ENCODE peak calls at places on chromosomes 2 and 18, in eight cellular contexts. One of them, this sample, is unnamed.

GRCh38 chr2:143429932-143430331 is 300.7 kb downstream of the ARHGAP15 start:
- DNase-seq in kidney epithelial cell: no peak
- DNase-seq in GM06990: no peak
- DNase-seq in lower lobe of right lung: no peak
- DNase-seq in endodermal cell: no peak
- DNase-seq in breast epithelium: no peak
- DNase-seq in pancreas: no peak
- DNase-seq in heart right ventricle: no peak
- DNase-seq in this sample: no peak

GRCh38 chr2:75558786-75559428 is 1.8 kb downstream of the EVA1A start:
- DNase-seq in kidney epithelial cell: no peak
- DNase-seq in GM06990: no peak
- DNase-seq in lower lobe of right lung: no peak
- DNase-seq in endodermal cell: no peak
- DNase-seq in breast epithelium: no peak
- DNase-seq in pancreas: no peak
- DNase-seq in heart right ventricle: no peak
- DNase-seq in this sample: no peak

GRCh38 chr2:68594674-68595492 is 48.5 kb upstream of the PROKR1 start:
- DNase-seq in kidney epithelial cell: no peak
- DNase-seq in GM06990: peak; percentile 6
- DNase-seq in lower lobe of right lung: peak; percentile 49
- DNase-seq in endodermal cell: peak; percentile 82
- DNase-seq in breast epithelium: no peak
- DNase-seq in pancreas: no peak
- DNase-seq in heart right ventricle: peak; percentile 17
- DNase-seq in this sample: peak; percentile 48

GRCh38 chr18:13809521-13810252 is 14.3 kb upstream of the MC5R start:
- DNase-seq in kidney epithelial cell: no peak
- DNase-seq in GM06990: no peak
- DNase-seq in lower lobe of right lung: no peak
- DNase-seq in endodermal cell: peak; percentile 72
- DNase-seq in breast epithelium: no peak
- DNase-seq in pancreas: no peak
- DNase-seq in heart right ventricle: no peak
- DNase-seq in this sample: no peak

GRCh38 chr2:144390424-144391020 is 129.4 kb downstream of the ZEB2 start:
- DNase-seq in kidney epithelial cell: no peak
- DNase-seq in GM06990: no peak
- DNase-seq in lower lobe of right lung: no peak
- DNase-seq in endodermal cell: no peak
- DNase-seq in breast epithelium: no peak
- DNase-seq in pancreas: no peak
- DNase-seq in heart right ventricle: no peak
- DNase-seq in this sample: no peak

GRCh38 chr2:159045545-159046454 is 77.4 kb downstream of the TANC1 start:
- DNase-seq in kidney epithelial cell: no peak
- DNase-seq in GM06990: no peak
- DNase-seq in lower lobe of right lung: no peak
- DNase-seq in endodermal cell: no peak
- DNase-seq in breast epithelium: no peak
- DNase-seq in pancreas: no peak
- DNase-seq in heart right ventricle: no peak
- DNase-seq in this sample: no peak

GRCh38 chr2:24049485-24050021 is at the start of gene FKBP1B:
- DNase-seq in kidney epithelial cell: peak; percentile 21
- DNase-seq in GM06990: peak; percentile 78
- DNase-seq in lower lobe of right lung: peak; percentile 71
- DNase-seq in endodermal cell: peak; percentile 94
- DNase-seq in breast epithelium: no peak
- DNase-seq in pancreas: peak; percentile 79
- DNase-seq in heart right ventricle: peak; percentile 66
- DNase-seq in this sample: peak; percentile 92

GRCh38 chr18:62857278-62857976 is 142.1 kb downstream of the PHLPP1 start:
- DNase-seq in kidney epithelial cell: no peak
- DNase-seq in GM06990: no peak
- DNase-seq in lower lobe of right lung: no peak
- DNase-seq in endodermal cell: no peak
- DNase-seq in breast epithelium: no peak
- DNase-seq in pancreas: no peak
- DNase-seq in heart right ventricle: no peak
- DNase-seq in this sample: no peak

GRCh38 chr2:238425505-238425978 is 1.2 kb upstream of the ASB1 start:
- DNase-seq in kidney epithelial cell: no peak
- DNase-seq in GM06990: no peak
- DNase-seq in lower lobe of right lung: no peak
- DNase-seq in endodermal cell: peak; percentile 60
- DNase-seq in breast epithelium: no peak
- DNase-seq in pancreas: no peak
- DNase-seq in heart right ventricle: no peak
- DNase-seq in this sample: no peak

GRCh38 chr18:76161983-76162382 is 333.1 kb downstream of the ZNF516 start:
- DNase-seq in kidney epithelial cell: no peak
- DNase-seq in GM06990: no peak
- DNase-seq in lower lobe of right lung: no peak
- DNase-seq in endodermal cell: no peak
- DNase-seq in breast epithelium: no peak
- DNase-seq in pancreas: no peak
- DNase-seq in heart right ventricle: no peak
- DNase-seq in this sample: no peak

GRCh38 chr2:190467575-190468083 is 59.5 kb downstream of the MFSD6 start:
- DNase-seq in kidney epithelial cell: no peak
- DNase-seq in GM06990: no peak
- DNase-seq in lower lobe of right lung: no peak
- DNase-seq in endodermal cell: no peak
- DNase-seq in breast epithelium: no peak
- DNase-seq in pancreas: no peak
- DNase-seq in heart right ventricle: no peak
- DNase-seq in this sample: peak; percentile 30

GRCh38 chr2:24659862-24660261 is 133.3 kb downstream of the PTRHD1 start:
- DNase-seq in kidney epithelial cell: no peak
- DNase-seq in GM06990: no peak
- DNase-seq in lower lobe of right lung: no peak
- DNase-seq in endodermal cell: no peak
- DNase-seq in breast epithelium: no peak
- DNase-seq in pancreas: no peak
- DNase-seq in heart right ventricle: no peak
- DNase-seq in this sample: peak; percentile 16

GRCh38 chr2:5969301-5969700 is 277.1 kb downstream of the SOX11 start:
- DNase-seq in kidney epithelial cell: no peak
- DNase-seq in GM06990: no peak
- DNase-seq in lower lobe of right lung: no peak
- DNase-seq in endodermal cell: no peak
- DNase-seq in breast epithelium: no peak
- DNase-seq in pancreas: no peak
- DNase-seq in heart right ventricle: no peak
- DNase-seq in this sample: no peak

GRCh38 chr2:104870249-104870816 is 16.4 kb downstream of the POU3F3 start:
- DNase-seq in kidney epithelial cell: no peak
- DNase-seq in GM06990: no peak
- DNase-seq in lower lobe of right lung: no peak
- DNase-seq in endodermal cell: no peak
- DNase-seq in breast epithelium: no peak
- DNase-seq in pancreas: no peak
- DNase-seq in heart right ventricle: no peak
- DNase-seq in this sample: no peak
- H3K27me3 ChIP-seq in kidney epithelial cell: peaks cover 35% of the 10 kb centered on the region
- H3K27me3 ChIP-seq in GM06990: peaks cover 7% of the 10 kb centered on the region
- H3K27me3 ChIP-seq in lower lobe of right lung: peaks cover 93% of the 10 kb centered on the region
- H3K27me3 ChIP-seq in endodermal cell: peaks cover 100% of the 10 kb centered on the region
- H3K27me3 ChIP-seq in breast epithelium: peaks cover 77% of the 10 kb centered on the region
- H3K27me3 ChIP-seq in pancreas: no peaks in the 10 kb centered on the region
- H3K27me3 ChIP-seq in heart right ventricle: peaks cover 95% of the 10 kb centered on the region
- H3K27me3 ChIP-seq in this sample: peaks cover 100% of the 10 kb centered on the region

DNA sequence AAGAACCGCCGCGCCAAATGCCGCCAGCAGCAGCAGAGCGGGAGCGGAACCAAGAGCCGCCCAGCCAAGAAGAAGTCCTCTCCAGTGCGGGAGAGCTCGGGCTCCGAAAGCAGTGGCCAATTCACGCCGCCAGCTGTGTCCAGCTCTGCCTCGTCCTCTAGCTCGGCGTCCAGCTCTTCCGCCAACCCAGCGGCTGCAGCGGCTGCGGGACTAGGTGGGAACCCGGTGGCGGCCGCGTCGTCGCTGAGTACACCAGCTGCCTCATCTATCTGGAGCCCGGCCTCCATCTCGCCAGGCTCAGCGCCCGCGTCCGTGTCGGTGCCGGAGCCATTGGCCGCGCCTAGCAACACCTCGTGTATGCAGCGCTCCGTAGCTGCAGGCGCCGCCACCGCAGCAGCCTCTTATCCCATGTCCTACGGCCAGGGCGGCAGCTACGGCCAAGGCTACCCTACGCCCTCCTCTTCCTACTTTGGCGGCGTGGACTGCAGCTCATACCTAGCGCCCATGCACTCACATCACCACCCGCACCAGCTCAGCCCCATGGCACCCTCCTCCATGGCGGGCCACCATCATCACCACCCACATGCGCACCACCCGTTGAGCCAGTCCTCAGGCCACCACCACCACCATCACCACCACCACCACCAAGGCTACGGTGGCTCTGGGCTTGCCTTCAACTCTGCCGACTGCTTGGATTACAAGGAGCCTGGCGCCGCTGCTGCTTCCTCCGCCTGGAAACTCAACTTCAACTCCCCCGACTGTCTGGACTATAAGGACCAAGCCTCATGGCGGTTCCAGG is 5.1 kb downstream of the OTX1 start:
- DNase-seq in kidney epithelial cell: no peak
- DNase-seq in GM06990: peak; percentile 31
- DNase-seq in lower lobe of right lung: no peak
- DNase-seq in endodermal cell: peak; percentile 77
- DNase-seq in breast epithelium: no peak
- DNase-seq in pancreas: peak; percentile 65
- DNase-seq in heart right ventricle: no peak
- DNase-seq in this sample: peak; percentile 67
- H3K27me3 ChIP-seq in kidney epithelial cell: peaks cover 92% of the 10 kb centered on the region
- H3K27me3 ChIP-seq in GM06990: peaks cover 2% of the 10 kb centered on the region
- H3K27me3 ChIP-seq in lower lobe of right lung: peaks cover 100% of the 10 kb centered on the region
- H3K27me3 ChIP-seq in endodermal cell: peaks cover 99% of the 10 kb centered on the region
- H3K27me3 ChIP-seq in breast epithelium: peaks cover 90% of the 10 kb centered on the region
- H3K27me3 ChIP-seq in pancreas: peaks cover 3% of the 10 kb centered on the region
- H3K27me3 ChIP-seq in heart right ventricle: peaks cover 100% of the 10 kb centered on the region
- H3K27me3 ChIP-seq in this sample: peaks cover 90% of the 10 kb centered on the region

GRCh38 chr2:203533696-203534471 is 1.2 kb downstream of the RAPH1 start:
- DNase-seq in kidney epithelial cell: no peak
- DNase-seq in GM06990: no peak
- DNase-seq in lower lobe of right lung: no peak
- DNase-seq in endodermal cell: peak; percentile 54
- DNase-seq in breast epithelium: no peak
- DNase-seq in pancreas: no peak
- DNase-seq in heart right ventricle: no peak
- DNase-seq in this sample: peak; percentile 12
- H3K27me3 ChIP-seq in kidney epithelial cell: no peaks in the 10 kb centered on the region
- H3K27me3 ChIP-seq in GM06990: peaks cover 2% of the 10 kb centered on the region
- H3K27me3 ChIP-seq in lower lobe of right lung: no peaks in the 10 kb centered on the region
- H3K27me3 ChIP-seq in endodermal cell: no peaks in the 10 kb centered on the region
- H3K27me3 ChIP-seq in breast epithelium: no peaks in the 10 kb centered on the region
- H3K27me3 ChIP-seq in pancreas: no peaks in the 10 kb centered on the region
- H3K27me3 ChIP-seq in heart right ventricle: no peaks in the 10 kb centered on the region
- H3K27me3 ChIP-seq in this sample: no peaks in the 10 kb centered on the region

GRCh38 chr2:113073325-113073834 is 5.6 kb downstream of the IL1F10 start:
- DNase-seq in kidney epithelial cell: no peak
- DNase-seq in GM06990: no peak
- DNase-seq in lower lobe of right lung: no peak
- DNase-seq in endodermal cell: no peak
- DNase-seq in breast epithelium: no peak
- DNase-seq in pancreas: no peak
- DNase-seq in heart right ventricle: no peak
- DNase-seq in this sample: no peak
- H3K27me3 ChIP-seq in kidney epithelial cell: no peaks in the 10 kb centered on the region
- H3K27me3 ChIP-seq in GM06990: no peaks in the 10 kb centered on the region
- H3K27me3 ChIP-seq in lower lobe of right lung: no peaks in the 10 kb centered on the region
- H3K27me3 ChIP-seq in endodermal cell: no peaks in the 10 kb centered on the region
- H3K27me3 ChIP-seq in breast epithelium: no peaks in the 10 kb centered on the region
- H3K27me3 ChIP-seq in pancreas: no peaks in the 10 kb centered on the region
- H3K27me3 ChIP-seq in heart right ventricle: no peaks in the 10 kb centered on the region
- H3K27me3 ChIP-seq in this sample: peaks cover 7% of the 10 kb centered on the region